ENCODE peak calls at places on chromosome 22, in eight cellular contexts. One of them, this sample, is unnamed.

GRCh38 chr22:42282252-42282942 is 11.9 kb upstream of the TCF20 start:
- DNase-seq in foreskin fibroblast: no peak
- DNase-seq in K562: no peak
- DNase-seq in cardiac fibroblast: no peak
- DNase-seq in fibroblast of mammary gland: no peak
- DNase-seq in dorsolateral prefrontal cortex: peak
- DNase-seq in epithelial cell of esophagus: no peak
- DNase-seq in AG10803: no peak
- DNase-seq in this sample: no peak

GRCh38 chr22:37462983-37463382 is 23.2 kb downstream of the MFNG start:
- DNase-seq in foreskin fibroblast: peak
- DNase-seq in K562: peak
- DNase-seq in cardiac fibroblast: peak
- DNase-seq in fibroblast of mammary gland: peak
- DNase-seq in dorsolateral prefrontal cortex: no peak
- DNase-seq in epithelial cell of esophagus: peak
- DNase-seq in AG10803: peak
- DNase-seq in this sample: no peak

GRCh38 chr22:45159652-45160462 is 3.9 kb upstream of the NUP50 start:
- DNase-seq in foreskin fibroblast: peak
- DNase-seq in K562: no peak
- DNase-seq in cardiac fibroblast: no peak
- DNase-seq in fibroblast of mammary gland: peak
- DNase-seq in dorsolateral prefrontal cortex: no peak
- DNase-seq in epithelial cell of esophagus: no peak
- DNase-seq in AG10803: no peak
- DNase-seq in this sample: no peak

GRCh38 chr22:44955102-44955501 is 54.7 kb downstream of the PHF21B start:
- DNase-seq in foreskin fibroblast: no peak
- DNase-seq in K562: no peak
- DNase-seq in cardiac fibroblast: no peak
- DNase-seq in fibroblast of mammary gland: no peak
- DNase-seq in dorsolateral prefrontal cortex: no peak
- DNase-seq in epithelial cell of esophagus: no peak
- DNase-seq in AG10803: no peak
- DNase-seq in this sample: no peak

GRCh38 chr22:35742342-35743100 is 24.8 kb downstream of the APOL5 start:
- DNase-seq in foreskin fibroblast: peak
- DNase-seq in K562: peak
- DNase-seq in cardiac fibroblast: peak
- DNase-seq in fibroblast of mammary gland: peak
- DNase-seq in dorsolateral prefrontal cortex: no peak
- DNase-seq in epithelial cell of esophagus: peak
- DNase-seq in AG10803: peak
- DNase-seq in this sample: peak

GRCh38 chr22:46465348-46465725 is 72.1 kb downstream of the CELSR1 start:
- DNase-seq in foreskin fibroblast: no peak
- DNase-seq in K562: no peak
- DNase-seq in cardiac fibroblast: no peak
- DNase-seq in fibroblast of mammary gland: no peak
- DNase-seq in dorsolateral prefrontal cortex: no peak
- DNase-seq in epithelial cell of esophagus: no peak
- DNase-seq in AG10803: no peak
- DNase-seq in this sample: no peak

GRCh38 chr22:38754247-38755154 is 1.3 kb downstream of the SUN2 start:
- DNase-seq in foreskin fibroblast: peak
- DNase-seq in K562: no peak
- DNase-seq in cardiac fibroblast: peak
- DNase-seq in fibroblast of mammary gland: peak
- DNase-seq in dorsolateral prefrontal cortex: no peak
- DNase-seq in epithelial cell of esophagus: peak
- DNase-seq in AG10803: peak
- DNase-seq in this sample: no peak

GRCh38 chr22:46008291-46008690 is 31.3 kb upstream of the WNT7B start:
- DNase-seq in foreskin fibroblast: peak
- DNase-seq in K562: no peak
- DNase-seq in cardiac fibroblast: no peak
- DNase-seq in fibroblast of mammary gland: no peak
- DNase-seq in dorsolateral prefrontal cortex: no peak
- DNase-seq in epithelial cell of esophagus: no peak
- DNase-seq in AG10803: peak
- DNase-seq in this sample: no peak

GRCh38 chr22:43085658-43086606 is 3.3 kb downstream of the TTLL1 start:
- DNase-seq in foreskin fibroblast: no peak
- DNase-seq in K562: no peak
- DNase-seq in cardiac fibroblast: no peak
- DNase-seq in fibroblast of mammary gland: no peak
- DNase-seq in dorsolateral prefrontal cortex: no peak
- DNase-seq in epithelial cell of esophagus: no peak
- DNase-seq in AG10803: no peak
- DNase-seq in this sample: no peak

GRCh38 chr22:45692549-45692948 is 20.9 kb downstream of the ATXN10 start:
- DNase-seq in foreskin fibroblast: peak
- DNase-seq in K562: no peak
- DNase-seq in cardiac fibroblast: peak
- DNase-seq in fibroblast of mammary gland: no peak
- DNase-seq in dorsolateral prefrontal cortex: no peak
- DNase-seq in epithelial cell of esophagus: no peak
- DNase-seq in AG10803: peak
- DNase-seq in this sample: no peak

GRCh38 chr22:43554259-43554636 is 142.4 kb downstream of the MPPED1 start:
- DNase-seq in foreskin fibroblast: no peak
- DNase-seq in K562: no peak
- DNase-seq in cardiac fibroblast: no peak
- DNase-seq in fibroblast of mammary gland: no peak
- DNase-seq in dorsolateral prefrontal cortex: no peak
- DNase-seq in epithelial cell of esophagus: no peak
- DNase-seq in AG10803: no peak
- DNase-seq in this sample: no peak

GRCh38 chr22:30575859-30576258 is 1.4 kb upstream of the GAL3ST1 start:
- DNase-seq in foreskin fibroblast: no peak
- DNase-seq in K562: no peak
- DNase-seq in cardiac fibroblast: no peak
- DNase-seq in fibroblast of mammary gland: no peak
- DNase-seq in dorsolateral prefrontal cortex: no peak
- DNase-seq in epithelial cell of esophagus: no peak
- DNase-seq in AG10803: no peak
- DNase-seq in this sample: no peak

GRCh38 chr22:23389271-23390071 is 190.6 kb downstream of the IGLL1 start:
- DNase-seq in foreskin fibroblast: no peak
- DNase-seq in K562: no peak
- DNase-seq in cardiac fibroblast: no peak
- DNase-seq in fibroblast of mammary gland: no peak
- DNase-seq in dorsolateral prefrontal cortex: no peak
- DNase-seq in epithelial cell of esophagus: no peak
- DNase-seq in AG10803: no peak
- DNase-seq in this sample: no peak

GRCh38 chr22:33659423-33659822 is 260.9 kb downstream of the LARGE1 start:
- DNase-seq in foreskin fibroblast: no peak
- DNase-seq in K562: no peak
- DNase-seq in cardiac fibroblast: peak
- DNase-seq in fibroblast of mammary gland: peak
- DNase-seq in dorsolateral prefrontal cortex: no peak
- DNase-seq in epithelial cell of esophagus: no peak
- DNase-seq in AG10803: peak
- DNase-seq in this sample: peak

GRCh38 chr22:27718186-27719032 is 83.1 kb downstream of the MN1 start:
- DNase-seq in foreskin fibroblast: peak
- DNase-seq in K562: peak
- DNase-seq in cardiac fibroblast: peak
- DNase-seq in fibroblast of mammary gland: peak
- DNase-seq in dorsolateral prefrontal cortex: no peak
- DNase-seq in epithelial cell of esophagus: peak
- DNase-seq in AG10803: peak
- DNase-seq in this sample: peak

GRCh38 chr22:36397767-36398093 is 10.0 kb upstream of the MYH9 start:
- DNase-seq in foreskin fibroblast: no peak
- DNase-seq in K562: no peak
- DNase-seq in cardiac fibroblast: no peak
- DNase-seq in fibroblast of mammary gland: no peak
- DNase-seq in dorsolateral prefrontal cortex: no peak
- DNase-seq in epithelial cell of esophagus: no peak
- DNase-seq in AG10803: no peak
- DNase-seq in this sample: no peak

GRCh38 chr22:26642465-26643367 is 14.7 kb upstream of the MIAT start:
- DNase-seq in foreskin fibroblast: no peak
- DNase-seq in K562: peak
- DNase-seq in cardiac fibroblast: peak
- DNase-seq in fibroblast of mammary gland: no peak
- DNase-seq in dorsolateral prefrontal cortex: no peak
- DNase-seq in epithelial cell of esophagus: no peak
- DNase-seq in AG10803: no peak
- DNase-seq in this sample: no peak

GRCh38 chr22:19147193-19147780 is 2.8 kb downstream of the GSC2 start:
- DNase-seq in foreskin fibroblast: no peak
- DNase-seq in K562: no peak
- DNase-seq in cardiac fibroblast: no peak
- DNase-seq in fibroblast of mammary gland: no peak
- DNase-seq in dorsolateral prefrontal cortex: no peak
- DNase-seq in epithelial cell of esophagus: no peak
- DNase-seq in AG10803: no peak
- DNase-seq in this sample: no peak

GRCh38 chr22:47572443-47572842 is 810.0 kb downstream of the TBC1D22A start:
- DNase-seq in foreskin fibroblast: no peak
- DNase-seq in K562: no peak
- DNase-seq in cardiac fibroblast: no peak
- DNase-seq in fibroblast of mammary gland: no peak
- DNase-seq in dorsolateral prefrontal cortex: no peak
- DNase-seq in epithelial cell of esophagus: no peak
- DNase-seq in AG10803: no peak
- DNase-seq in this sample: no peak

GRCh38 chr22:23565288-23565941 is 14.7 kb downstream of the IGLL1 start:
- DNase-seq in foreskin fibroblast: peak
- DNase-seq in K562: no peak
- DNase-seq in cardiac fibroblast: peak
- DNase-seq in fibroblast of mammary gland: peak
- DNase-seq in dorsolateral prefrontal cortex: no peak
- DNase-seq in epithelial cell of esophagus: no peak
- DNase-seq in AG10803: no peak
- DNase-seq in this sample: no peak

DNA sequence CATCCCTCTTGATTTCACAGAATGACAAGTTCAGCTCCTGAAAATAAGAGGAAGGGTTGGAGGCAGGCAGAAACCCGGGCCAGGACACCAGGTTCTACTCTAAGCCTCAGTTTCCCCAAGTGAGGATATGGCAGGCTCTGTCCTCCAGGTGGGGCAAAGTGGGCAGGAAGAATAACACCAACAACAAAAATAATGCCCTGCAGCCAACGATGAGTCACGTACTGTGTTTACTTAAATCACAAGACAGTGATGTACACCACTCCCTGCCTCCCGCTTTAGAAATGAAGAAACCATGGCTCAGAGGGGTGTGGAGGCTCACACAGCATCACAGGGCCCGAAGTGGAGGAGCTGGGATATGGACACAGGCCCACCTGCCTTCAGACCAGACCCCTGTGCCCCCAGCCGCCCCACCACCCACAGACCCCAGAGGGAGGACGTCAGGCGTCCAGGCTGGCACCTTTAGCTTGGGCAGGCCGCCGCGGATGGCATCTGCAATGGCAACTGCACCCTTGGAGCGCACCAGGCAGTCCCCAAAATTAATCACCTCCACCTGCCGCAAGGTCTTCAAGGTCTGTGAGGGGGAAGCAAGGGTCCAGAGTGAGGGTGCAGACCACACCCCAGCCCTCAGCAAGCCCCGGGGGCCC is 15.6 kb upstream of the CHADL start:
- DNase-seq in foreskin fibroblast: peak
- DNase-seq in K562: no peak
- DNase-seq in cardiac fibroblast: peak
- DNase-seq in fibroblast of mammary gland: peak
- DNase-seq in dorsolateral prefrontal cortex: no peak
- DNase-seq in epithelial cell of esophagus: peak
- DNase-seq in AG10803: peak
- DNase-seq in this sample: peak
- TF ChIP-seq CTCF in foreskin fibroblast: peak
- TF ChIP-seq CTCF in K562: no peak
- TF ChIP-seq CTCF in cardiac fibroblast: peak
- TF ChIP-seq CTCF in fibroblast of mammary gland: peak
- TF ChIP-seq CTCF in dorsolateral prefrontal cortex: no peak
- TF ChIP-seq CTCF in epithelial cell of esophagus: peak
- TF ChIP-seq CTCF in AG10803: peak
- TF ChIP-seq CTCF in this sample: peak

GRCh38 chr22:29314537-29315285 is 786 bp downstream of the RASL10A start:
- DNase-seq in foreskin fibroblast: no peak
- DNase-seq in K562: no peak
- DNase-seq in cardiac fibroblast: no peak
- DNase-seq in fibroblast of mammary gland: no peak
- DNase-seq in dorsolateral prefrontal cortex: no peak
- DNase-seq in epithelial cell of esophagus: no peak
- DNase-seq in AG10803: no peak
- DNase-seq in this sample: no peak

GRCh38 chr22:29314074-29314473 is 1.4 kb downstream of the RASL10A start:
- DNase-seq in foreskin fibroblast: no peak
- DNase-seq in K562: no peak
- DNase-seq in cardiac fibroblast: no peak
- DNase-seq in fibroblast of mammary gland: no peak
- DNase-seq in dorsolateral prefrontal cortex: no peak
- DNase-seq in epithelial cell of esophagus: no peak
- DNase-seq in AG10803: no peak
- DNase-seq in this sample: no peak

GRCh38 chr22:29316429-29316828 is 932 bp upstream of the RASL10A start:
- DNase-seq in foreskin fibroblast: no peak
- DNase-seq in K562: no peak
- DNase-seq in cardiac fibroblast: no peak
- DNase-seq in fibroblast of mammary gland: no peak
- DNase-seq in dorsolateral prefrontal cortex: no peak
- DNase-seq in epithelial cell of esophagus: no peak
- DNase-seq in AG10803: no peak
- DNase-seq in this sample: no peak

GRCh38 chr22:29313126-29314071 is 2.1 kb downstream of the RASL10A start:
- DNase-seq in foreskin fibroblast: peak
- DNase-seq in K562: peak
- DNase-seq in cardiac fibroblast: peak
- DNase-seq in fibroblast of mammary gland: peak
- DNase-seq in dorsolateral prefrontal cortex: peak
- DNase-seq in epithelial cell of esophagus: peak
- DNase-seq in AG10803: peak
- DNase-seq in this sample: no peak

GRCh38 chr22:29315286-29316195 is at the start of gene RASL10A:
- DNase-seq in foreskin fibroblast: no peak
- DNase-seq in K562: peak
- DNase-seq in cardiac fibroblast: no peak
- DNase-seq in fibroblast of mammary gland: no peak
- DNase-seq in dorsolateral prefrontal cortex: no peak
- DNase-seq in epithelial cell of esophagus: peak
- DNase-seq in AG10803: no peak
- DNase-seq in this sample: no peak
- H3K4me3 ChIP-seq in foreskin fibroblast: no peak
- H3K4me3 ChIP-seq in K562: no peak
- H3K4me3 ChIP-seq in cardiac fibroblast: no peak
- H3K4me3 ChIP-seq in fibroblast of mammary gland: no peak
- H3K4me3 ChIP-seq in dorsolateral prefrontal cortex: peak
- H3K4me3 ChIP-seq in epithelial cell of esophagus: no peak
- H3K4me3 ChIP-seq in AG10803: no peak
- H3K4me3 ChIP-seq in this sample: no peak

GRCh38 chr22:17095538-17095937 is 10.7 kb downstream of the IL17RA start:
- DNase-seq in foreskin fibroblast: peak
- DNase-seq in K562: peak
- DNase-seq in cardiac fibroblast: peak
- DNase-seq in fibroblast of mammary gland: no peak
- DNase-seq in dorsolateral prefrontal cortex: no peak
- DNase-seq in epithelial cell of esophagus: peak
- DNase-seq in AG10803: peak
- DNase-seq in this sample: no peak
- TF ChIP-seq CTCF in foreskin fibroblast: peak
- TF ChIP-seq CTCF in K562: peak
- TF ChIP-seq CTCF in cardiac fibroblast: peak
- TF ChIP-seq CTCF in fibroblast of mammary gland: peak
- TF ChIP-seq CTCF in dorsolateral prefrontal cortex: no peak
- TF ChIP-seq CTCF in epithelial cell of esophagus: peak
- TF ChIP-seq CTCF in AG10803: peak
- TF ChIP-seq CTCF in this sample: peak

GRCh38 chr22:20531154-20531403 is 23.7 kb downstream of the MED15 start:
- DNase-seq in foreskin fibroblast: no peak
- DNase-seq in K562: no peak
- DNase-seq in cardiac fibroblast: no peak
- DNase-seq in fibroblast of mammary gland: no peak
- DNase-seq in dorsolateral prefrontal cortex: no peak
- DNase-seq in epithelial cell of esophagus: no peak
- DNase-seq in AG10803: no peak
- DNase-seq in this sample: no peak
- H3K4me3 ChIP-seq in foreskin fibroblast: no peak
- H3K4me3 ChIP-seq in K562: no peak
- H3K4me3 ChIP-seq in cardiac fibroblast: no peak
- H3K4me3 ChIP-seq in fibroblast of mammary gland: no peak
- H3K4me3 ChIP-seq in dorsolateral prefrontal cortex: no peak
- H3K4me3 ChIP-seq in epithelial cell of esophagus: no peak
- H3K4me3 ChIP-seq in AG10803: no peak
- H3K4me3 ChIP-seq in this sample: no peak

This sample was measured in AG09309.